ENCODE peak calls at places on chromosomes 4 and X, in six cellular contexts. B is NCI-H460; C is CD4-positive, CD25-positive, alpha-beta regulatory T cell; R is SK-MEL-5; P is Daoy; L is NCI-H1092. I is an unnamed sample.

GRCh38 chr4:80732010-80732409 is 298.5 kb upstream of the BMP3 start:
- DNase-seq in C (no peak), R (no peak), L (no peak), P (no peak), B (no peak), I (no peak)

GRCh38 chrX:110863883-110864282 is 68.3 kb upstream of the CHRDL1 start:
- DNase-seq in R (no peak), C (no peak), P (no peak), L (no peak), B (no peak), I (no peak)

GRCh38 chr4:25662306-25662705 is 6.7 kb downstream of the SLC34A2 start:
- DNase-seq in P (no peak), L (no peak), R (no peak), C (no peak), B (no peak), I (no peak)

GRCh38 chr4:88033309-88033708 is 25.9 kb downstream of the PKD2 start:
- DNase-seq in L (peak; percentile 17), B (peak; percentile 59), P (peak; percentile 37), C (peak; percentile 58), R (peak; percentile 82), I (no peak)

GRCh38 chrX:17635231-17635630 is 102.1 kb upstream of the SCML1 start:
- DNase-seq in B (peak; percentile 14), P (no peak), L (peak; percentile 64), C (no peak), R (no peak), I (no peak)

GRCh38 chrX:41100819-41101218 is 15.6 kb downstream of the USP9X start:
- DNase-seq in B (no peak), L (no peak), R (no peak), C (no peak), P (no peak), I (no peak)

GRCh38 chr4:169618286-169618685 is 2.1 kb upstream of the CLCN3 start:
- DNase-seq in R (no peak), L (no peak), B (no peak), C (no peak), P (peak; percentile 2), I (no peak)

GRCh38 chrX:20362268-20363002 is 95.7 kb upstream of the RPS6KA3 start:
- DNase-seq in B (no peak), P (peak; percentile 73), R (no peak), L (peak; percentile 94), C (no peak), I (no peak)

GRCh38 chr4:16914208-16914607 is 15.8 kb upstream of the LDB2 start:
- DNase-seq in C (no peak), L (no peak), P (no peak), R (peak; percentile 39), B (no peak), I (no peak)

GRCh38 chr4:127203561-127204260 is 429.0 kb upstream of the INTU start:
- DNase-seq in R (no peak), P (no peak), C (no peak), L (no peak), B (no peak), I (no peak)

GRCh38 chr4:110631582-110632505 is 9.0 kb upstream of the PITX2 start:
- DNase-seq in L (no peak), C (no peak), B (peak; percentile 79), P (peak; percentile 86), R (peak; percentile 83), I (peak; percentile 42)

GRCh38 chr4:22668301-22668700 is 24.4 kb upstream of the GBA3 start:
- DNase-seq in C (no peak), P (peak; percentile 1), R (no peak), L (no peak), B (no peak), I (no peak)

GRCh38 chr4:74203467-74203866 is 45.5 kb downstream of the MTHFD2L start:
- DNase-seq in L (no peak), R (no peak), C (no peak), B (no peak), P (no peak), I (no peak)

I was measured in dorsolateral prefrontal cortex.